ENCODE peak calls at places on chromosomes 13 and 19, in seven cellular contexts. B is osteoblast, A is GM23338, M is IMR-90, S is AG10803, V is heart left ventricle, I is fibroblast of pulmonary artery. J is an unnamed sample.

GRCh38 chr13:65638572-65639168 is 1591.5 kb downstream of the PCDH9 start:
- DNase-seq in S (peak; percentile 59), A (peak; percentile 72), V (no peak), I (peak; percentile 79), B (peak; percentile 58), M (peak; percentile 63), J (peak; percentile 57)

GRCh38 chr13:97141564-97142005 is 80.5 kb upstream of the MBNL2 start:
- DNase-seq in V (no peak), A (peak; percentile 65), S (peak; percentile 73), I (peak; percentile 87), B (no peak), M (peak; percentile 94), J (peak; percentile 96)

GRCh38 chr19:18846862-18847515 is 15.2 kb downstream of the UPF1 start:
- DNase-seq in V (peak; percentile 75), A (peak; percentile 92), S (peak; percentile 88), B (peak; percentile 99), I (peak; percentile 83), M (peak; percentile 69), J (peak; percentile 72)

GRCh38 chr13:113371061-113371460 is 7.1 kb upstream of the GRTP1 start:
- DNase-seq in V (no peak), A (no peak), S (no peak), I (no peak), M (no peak), B (no peak), J (no peak)

GRCh38 chr13:102854675-102855074 is 8.8 kb downstream of the ERCC5 start:
- DNase-seq in V (no peak), M (no peak), S (no peak), B (no peak), A (no peak), I (no peak), J (no peak)

GRCh38 chr13:97266328-97266727 is 44.2 kb downstream of the MBNL2 start:
- DNase-seq in A (peak; percentile 47), M (no peak), S (no peak), V (no peak), B (no peak), I (no peak), J (no peak)

GRCh38 chr19:28546148-28546685 is 666.7 kb downstream of the UQCRFS1 start:
- DNase-seq in I (no peak), M (no peak), A (no peak), S (no peak), V (no peak), B (no peak), J (no peak)

GRCh38 chr19:34404109-34404909 is at the start of gene PDCD2L:
- DNase-seq in M (peak; percentile 85), A (peak; percentile 97), B (peak; percentile 99), I (peak; percentile 88), S (peak; percentile 79), V (peak; percentile 90), J (peak; percentile 92)

GRCh38 chr13:86681223-86681622 is 882.0 kb upstream of the SLITRK6 start:
- DNase-seq in M (no peak), V (no peak), B (no peak), S (no peak), A (no peak), I (no peak), J (no peak)

GRCh38 chr13:113616281-113616906 is 31.8 kb downstream of the TFDP1 start:
- DNase-seq in M (peak; percentile 43), A (no peak), S (no peak), B (peak; percentile 42), I (peak; percentile 74), V (no peak), J (no peak)

GRCh38 chr19:47240996-47241918 is 10.3 kb upstream of the BBC3 start:
- DNase-seq in M (peak; percentile 79), B (peak; percentile 98), S (peak; percentile 71), V (peak; percentile 78), I (peak; percentile 80), A (peak; percentile 98), J (peak; percentile 95)

GRCh38 chr19:2691951-2692350 is 10.5 kb downstream of the GNG7 start:
- DNase-seq in I (no peak), S (no peak), B (no peak), A (no peak), V (no peak), M (no peak), J (no peak)

GRCh38 chr13:45242070-45242469 is 41.2 kb upstream of the KCTD4 start:
- DNase-seq in V (no peak), A (no peak), M (peak; percentile 53), I (peak; percentile 65), B (no peak), S (peak; percentile 52), J (peak; percentile 66)

GRCh38 chr13:48532146-48532472 is 771 bp downstream of the RCBTB2 start:
- DNase-seq in A (no peak), I (peak; percentile 61), M (peak; percentile 52), S (peak; percentile 58), V (no peak), B (no peak), J (peak; percentile 45)

GRCh38 chr13:49343731-49344130 is 96.0 kb downstream of the CDADC1 start:
- DNase-seq in B (no peak), S (no peak), M (no peak), V (no peak), I (no peak), A (no peak), J (no peak)

GRCh38 chr19:1690570-1691307 is 38.3 kb upstream of the TCF3 start:
- DNase-seq in S (no peak), A (peak; percentile 90), V (no peak), M (no peak), B (peak; percentile 82), I (peak; percentile 12), J (peak; percentile 16)

GRCh38 chr19:33486936-33487793 is 34.4 kb downstream of the PEPD start:
- DNase-seq in M (no peak), S (no peak), B (no peak), A (no peak), V (no peak), I (no peak), J (no peak)

GRCh38 chr19:17680235-17680722 is 7.9 kb downstream of the UNC13A start:
- DNase-seq in I (peak; percentile 70), B (peak; percentile 96), S (peak; percentile 61), V (peak; percentile 87), M (peak; percentile 62), A (peak; percentile 64), J (peak; percentile 25)

GRCh38 chr13:30352121-30352520 is 44.8 kb upstream of the KATNAL1 start:
- DNase-seq in S (no peak), V (no peak), I (no peak), M (no peak), B (no peak), A (no peak), J (no peak)

GRCh38 chr19:42276284-42276683 is 7.2 kb downstream of the CIC start:
- DNase-seq in S (no peak), A (no peak), I (no peak), V (no peak), M (no peak), B (no peak), J (no peak)

GRCh38 chr19:35229601-35230000 is 1.1 kb upstream of the FAM187B start:
- DNase-seq in I (no peak), M (no peak), A (no peak), S (no peak), V (no peak), B (no peak), J (no peak)

GRCh38 chr19:6767357-6768235 is at the start of gene SH2D3A:
- DNase-seq in A (peak; percentile 99), M (peak; percentile 15), V (peak; percentile 42), I (peak; percentile 53), B (peak; percentile 57), S (no peak), J (peak; percentile 98)

GRCh38 chr13:26525528-26525927 is 32.0 kb upstream of the WASF3 start:
- DNase-seq in B (no peak), M (no peak), A (no peak), I (no peak), V (no peak), S (no peak), J (no peak)

GRCh38 chr19:47446534-47447469 is 24.9 kb downstream of the SLC8A2 start:
- DNase-seq in V (no peak), I (peak; percentile 15), B (no peak), A (peak; percentile 97), M (no peak), S (no peak), J (peak; percentile 74)

GRCh38 chr19:10871711-10872550 is 578 bp downstream of the CARM1 start:
- DNase-seq in V (peak; percentile 49), M (no peak), B (peak; percentile 94), I (no peak), A (peak; percentile 58), S (no peak), J (peak; percentile 24)

GRCh38 chr19:46678110-46678732 is 17.2 kb upstream of the DACT3 start:
- DNase-seq in M (no peak), I (peak; percentile 16), V (no peak), B (no peak), S (no peak), A (peak; percentile 89), J (peak; percentile 53)

GRCh38 chr19:48569814-48570213 is 17.8 kb downstream of the SULT2B1 start:
- DNase-seq in I (no peak), S (peak; percentile 56), V (no peak), A (no peak), M (peak; percentile 56), B (peak; percentile 19), J (no peak)

GRCh38 chr19:56119585-56119978 is 1.5 kb downstream of the ZNF787 start:
- DNase-seq in V (no peak), A (no peak), I (no peak), S (peak; percentile 55), B (peak; percentile 87), M (peak; percentile 44), J (peak; percentile 46)
- H3K4me3 ChIP-seq in V (peak overlapping the region; percentile 75), A (peak overlapping the region; percentile 93), I (peak overlapping the region; percentile 74), S (peak overlapping the region; percentile 69), B (peak overlapping the region; percentile 87), M (peak overlapping the region; percentile 89), J (peak overlapping the region; percentile 65)

GRCh38 chr13:35472308-35473008 is 4.0 kb downstream of the MAB21L1 start:
- DNase-seq in B (no peak), S (no peak), M (no peak), V (no peak), I (no peak), A (peak; percentile 30), J (no peak)
- H3K4me3 ChIP-seq in B (peak overlapping the region; percentile 92), S (peak overlapping the region; percentile 87), M (no peak overlapping the region), V (no peak overlapping the region), I (no peak overlapping the region), A (peak overlapping the region; percentile 71), J (no peak overlapping the region)

GRCh38 chr13:40547545-40548322 is 118.7 kb downstream of the FOXO1 start:
- DNase-seq in V (no peak), S (no peak), I (peak; percentile 35), A (no peak), M (no peak), B (peak; percentile 18), J (no peak)
- H3K4me3 ChIP-seq in V (no peak overlapping the region), S (no peak overlapping the region), I (no peak overlapping the region), A (no peak overlapping the region), M (no peak overlapping the region), B (no peak overlapping the region), J (no peak overlapping the region)

DNA sequence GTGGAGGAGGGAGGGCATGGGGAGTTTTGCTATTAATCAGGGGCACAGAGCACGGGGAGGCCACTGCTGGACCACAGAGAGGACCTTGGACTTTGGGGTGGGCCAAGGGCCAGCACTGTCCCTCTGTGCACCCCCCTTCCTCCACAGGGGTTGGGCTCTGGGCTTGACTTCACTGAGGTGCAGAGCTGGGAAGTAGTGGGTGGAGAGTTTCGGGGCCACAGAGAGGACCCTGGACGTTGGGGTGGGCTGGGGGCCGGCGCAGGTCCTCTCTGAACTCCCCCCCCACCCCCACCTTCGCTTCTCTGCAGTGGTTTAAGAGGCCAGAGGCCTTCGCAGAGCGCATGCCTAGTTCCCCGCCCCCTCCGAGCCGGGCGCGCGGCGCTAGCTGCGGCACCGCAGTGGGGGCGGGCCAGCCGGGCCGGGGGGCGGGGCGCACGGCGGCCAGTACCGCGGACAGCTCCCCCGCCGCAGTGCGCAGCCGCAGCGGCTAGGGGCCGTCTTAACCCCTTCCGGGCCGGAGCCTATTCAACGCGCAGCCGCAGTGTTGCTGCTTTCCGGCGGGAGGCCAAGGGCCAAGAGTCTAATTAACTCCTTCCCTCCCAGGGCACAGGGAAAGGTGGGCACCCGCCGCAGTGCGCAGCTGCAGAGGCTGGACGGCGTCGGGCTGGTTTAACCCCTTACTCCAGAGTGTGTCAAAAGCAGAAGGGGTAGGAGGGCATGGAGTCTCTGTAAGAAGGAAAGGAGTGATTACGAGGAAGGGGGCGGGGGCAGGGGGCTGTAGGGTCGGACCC is 3.7 kb downstream of the KCNC3 start:
- DNase-seq in S (peak; percentile 16), I (peak; percentile 47), V (peak; percentile 66), M (peak; percentile 13), B (peak; percentile 100), A (peak; percentile 99), J (peak; percentile 33)
- H3K4me3 ChIP-seq in S (no peak overlapping the region), I (no peak overlapping the region), V (peak overlapping the region; percentile 35), M (no peak overlapping the region), B (no peak overlapping the region), A (peak overlapping the region; percentile 86), J (no peak overlapping the region)

J was measured in epithelial cell of esophagus.